ENCODE peak calls at places on chromosomes 2 and 18, in six cellular contexts. B, G, M, A, J and R are unnamed samples.
A peak's percentile ranks its signal among the peaks of the same experiment; 100 is the strongest.

GRCh38 chr2:54724560-54725342 is 1.3 kb downstream of the EML6 start:
- DNase-seq in M (no peak), G (no peak), B (peak; percentile 74), A (no peak), J (peak; percentile 45), R (peak; percentile 50)

GRCh38 chr2:219060821-219061791 is at the start of gene IHH:
- DNase-seq in B (no peak), A (no peak), G (no peak), M (no peak), J (peak; percentile 31), R (no peak)

GRCh38 chr18:75926811-75927210 is 499.3 kb upstream of the SMIM21 start:
- DNase-seq in J (no peak), G (no peak), A (no peak), B (no peak), M (no peak), R (no peak)

GRCh38 chr2:189369566-189369965 is 71.7 kb upstream of the WDR75 start:
- DNase-seq in M (no peak), B (no peak), J (no peak), A (no peak), G (no peak), R (no peak)

GRCh38 chr2:239312081-239312501 is 88.7 kb downstream of the HDAC4 start:
- DNase-seq in A (no peak), G (no peak), B (peak; percentile 49), J (no peak), M (no peak), R (no peak)

GRCh38 chr2:232269867-232270266 is 108.7 kb upstream of the ALPP start:
- DNase-seq in M (no peak), B (no peak), A (no peak), J (no peak), G (no peak), R (no peak)

GRCh38 chr2:953975-954686 is 3.5 kb downstream of the SNTG2 start:
- DNase-seq in G (no peak), A (no peak), M (peak; percentile 29), J (no peak), B (no peak), R (no peak)

GRCh38 chr2:238139141-238139840 is 823 bp downstream of the KLHL30 start:
- DNase-seq in M (no peak), B (peak; percentile 67), J (peak; percentile 39), A (no peak), G (no peak), R (no peak)

GRCh38 chr2:105795575-105795934 is 50.8 kb downstream of the NCK2 start:
- DNase-seq in M (no peak), G (no peak), A (no peak), J (peak; percentile 56), B (no peak), R (no peak)

GRCh38 chr18:78904179-78904531 is 75.5 kb upstream of the SALL3 start:
- DNase-seq in A (no peak), G (no peak), B (no peak), J (no peak), M (no peak), R (no peak)

GRCh38 chr2:221529943-221530652 is 42.0 kb downstream of the EPHA4 start:
- DNase-seq in G (no peak), J (no peak), B (no peak), A (no peak), M (no peak), R (no peak)

GRCh38 chr2:219662566-219662965 is 35.1 kb downstream of the SLC4A3 start:
- DNase-seq in M (no peak), A (no peak), J (no peak), G (no peak), B (no peak), R (no peak)

GRCh38 chr2:204753841-204754240 is 208.6 kb downstream of the PARD3B start:
- DNase-seq in B (no peak), M (no peak), A (no peak), J (no peak), G (no peak), R (no peak)

GRCh38 chr2:6071536-6071935 is 379.4 kb downstream of the SOX11 start:
- DNase-seq in A (no peak), M (no peak), J (no peak), B (no peak), G (no peak), R (no peak)

GRCh38 chr2:127589876-127590275 is 54.4 kb downstream of the MYO7B start:
- DNase-seq in B (no peak), A (no peak), M (no peak), J (no peak), G (no peak), R (no peak)

GRCh38 chr2:28649481-28650260 is 102.0 kb upstream of the PPP1CB start:
- DNase-seq in A (peak; percentile 54), J (peak; percentile 89), B (no peak), G (no peak), M (no peak), R (no peak)

GRCh38 chr2:120747706-120748105 is 12.0 kb downstream of the GLI2 start:
- DNase-seq in A (no peak), G (no peak), J (no peak), M (no peak), B (no peak), R (no peak)

GRCh38 chr2:64049633-64050220 is 30.5 kb upstream of the VPS54 start:
- DNase-seq in J (peak; percentile 81), A (no peak), G (peak; percentile 56), M (peak; percentile 51), B (peak; percentile 75), R (peak; percentile 83)

GRCh38 chr2:96501886-96502810 is 3.0 kb downstream of the NEURL3 start:
- DNase-seq in M (no peak), J (no peak), B (peak; percentile 39), A (no peak), G (no peak), R (no peak)

GRCh38 chr2:64799592-64800252 is 146.0 kb upstream of the SERTAD2 start:
- DNase-seq in G (no peak), A (no peak), J (no peak), B (no peak), M (peak; percentile 43), R (no peak)

GRCh38 chr2:120818441-120818920 is 82.8 kb downstream of the GLI2 start:
- DNase-seq in B (peak; percentile 74), A (no peak), G (no peak), J (no peak), M (no peak), R (peak; percentile 82)

GRCh38 chr18:48922801-48923730 is 27.7 kb downstream of the SMAD7 start:
- DNase-seq in B (peak; percentile 81), A (no peak), G (no peak), M (no peak), J (no peak), R (no peak)

GRCh38 chr2:60567092-60567491 is 13.6 kb upstream of the BCL11A start:
- DNase-seq in G (no peak), A (no peak), J (no peak), M (no peak), B (no peak), R (no peak)